ENCODE peak calls at places on chromosome 15, in six cellular contexts. N is AG09309, M is GM10248, T is epithelial cell of esophagus, E is neural crest cell, D is GM13977. J is an unnamed sample.

GRCh38 chr15:56215769-56216168 is 27.9 kb downstream of the RFX7 start:
- DNase-seq in N (peak; percentile 31), M (no peak), T (no peak), E (no peak), D (no peak), J (no peak)

GRCh38 chr15:70025413-70026296 is 72.1 kb downstream of the TLE3 start:
- DNase-seq in N (no peak), M (no peak), T (no peak), E (no peak), D (no peak), J (no peak)

GRCh38 chr15:28051920-28052633 is 47.0 kb downstream of the OCA2 start:
- DNase-seq in N (no peak), M (no peak), T (no peak), E (no peak), D (no peak), J (no peak)

GRCh38 chr15:92902723-92903587 is 2.8 kb downstream of the CHD2 start:
- DNase-seq in N (no peak), M (no peak), T (no peak), E (no peak), D (no peak), J (no peak)

GRCh38 chr15:97566957-97567356 is 393.5 kb upstream of the ARRDC4 start:
- DNase-seq in N (no peak), M (no peak), T (peak; percentile 9), E (no peak), D (no peak), J (no peak)

GRCh38 chr15:64521726-64522164 is 61.4 kb downstream of the ZNF609 start:
- DNase-seq in N (peak; percentile 16), M (no peak), T (peak; percentile 95), E (peak; percentile 24), D (no peak), J (no peak)

GRCh38 chr15:69626095-69627066 is 173.8 kb downstream of the RPLP1 start:
- DNase-seq in N (no peak), M (no peak), T (no peak), E (no peak), D (no peak), J (no peak)

GRCh38 chr15:52668133-52668532 is 11.1 kb downstream of the ATOSA start:
- DNase-seq in N (no peak), M (no peak), T (no peak), E (no peak), D (no peak), J (no peak)

GRCh38 chr15:96323250-96324162 is 7.0 kb upstream of the NR2F2 start:
- DNase-seq in N (no peak), M (no peak), T (peak; percentile 15), E (no peak), D (no peak), J (no peak)

GRCh38 chr15:25690673-25691543 is 172.2 kb downstream of the ATP10A start:
- DNase-seq in N (peak; percentile 71), M (no peak), T (peak; percentile 24), E (no peak), D (no peak), J (no peak)

GRCh38 chr15:51004103-51004536 is 90.6 kb downstream of the TNFAIP8L3 start:
- DNase-seq in N (peak; percentile 18), M (no peak), T (peak; percentile 98), E (no peak), D (no peak), J (no peak)

GRCh38 chr15:35107122-35107521 is 22.0 kb upstream of the NANOGP8 start:
- DNase-seq in N (no peak), M (no peak), T (peak; percentile 43), E (no peak), D (no peak), J (no peak)

GRCh38 chr15:66646308-66646707 is 55.7 kb upstream of the SMAD6 start:
- DNase-seq in N (peak; percentile 13), M (no peak), T (no peak), E (no peak), D (no peak), J (no peak)

GRCh38 chr15:63073497-63074172 is 31.1 kb downstream of the TPM1 start:
- DNase-seq in N (no peak), M (no peak), T (peak; percentile 45), E (no peak), D (no peak), J (no peak)

GRCh38 chr15:41024880-41025279 is 71.6 kb downstream of the CHAC1 start:
- DNase-seq in N (no peak), M (no peak), T (no peak), E (no peak), D (no peak), J (no peak)
- TF ChIP-seq CTCF in N (no peak), M (no peak), T (no peak), E (no peak), D (no peak), J (no peak)

GRCh38 chr15:31974154-31974794 is 56.0 kb upstream of the CHRNA7 start:
- DNase-seq in N (no peak), M (no peak), T (no peak), E (no peak), D (no peak), J (no peak)

GRCh38 chr15:31977812-31978662 is 52.3 kb upstream of the CHRNA7 start:
- DNase-seq in N (no peak), M (peak; percentile 67), T (peak; percentile 13), E (peak; percentile 83), D (peak; percentile 60), J (peak; percentile 53)

GRCh38 chr15:31974855-31975421 is 55.4 kb upstream of the CHRNA7 start:
- DNase-seq in N (no peak), M (peak; percentile 53), T (no peak), E (peak; percentile 73), D (peak; percentile 49), J (peak; percentile 41)

GRCh38 chr15:31977138-31977537 is 53.2 kb upstream of the CHRNA7 start:
- DNase-seq in N (no peak), M (no peak), T (no peak), E (no peak), D (no peak), J (no peak)

GRCh38 chr15:31975446-31976229 is 54.7 kb upstream of the CHRNA7 start:
- DNase-seq in N (no peak), M (no peak), T (no peak), E (no peak), D (no peak), J (no peak)
- TF ChIP-seq CTCF in N (no peak), M (no peak), T (peak; percentile 17), E (peak; percentile 44), D (no peak), J (no peak)

GRCh38 chr15:73683624-73684536 is at the start of gene CD276:
- DNase-seq in N (no peak), M (peak; percentile 78), T (peak; percentile 33), E (peak; percentile 68), D (peak; percentile 88), J (peak; percentile 84)
- TF ChIP-seq CTCF in N (peak; percentile 43), M (peak; percentile 43), T (no peak), E (peak; percentile 40), D (peak; percentile 30), J (no peak)

DNA sequence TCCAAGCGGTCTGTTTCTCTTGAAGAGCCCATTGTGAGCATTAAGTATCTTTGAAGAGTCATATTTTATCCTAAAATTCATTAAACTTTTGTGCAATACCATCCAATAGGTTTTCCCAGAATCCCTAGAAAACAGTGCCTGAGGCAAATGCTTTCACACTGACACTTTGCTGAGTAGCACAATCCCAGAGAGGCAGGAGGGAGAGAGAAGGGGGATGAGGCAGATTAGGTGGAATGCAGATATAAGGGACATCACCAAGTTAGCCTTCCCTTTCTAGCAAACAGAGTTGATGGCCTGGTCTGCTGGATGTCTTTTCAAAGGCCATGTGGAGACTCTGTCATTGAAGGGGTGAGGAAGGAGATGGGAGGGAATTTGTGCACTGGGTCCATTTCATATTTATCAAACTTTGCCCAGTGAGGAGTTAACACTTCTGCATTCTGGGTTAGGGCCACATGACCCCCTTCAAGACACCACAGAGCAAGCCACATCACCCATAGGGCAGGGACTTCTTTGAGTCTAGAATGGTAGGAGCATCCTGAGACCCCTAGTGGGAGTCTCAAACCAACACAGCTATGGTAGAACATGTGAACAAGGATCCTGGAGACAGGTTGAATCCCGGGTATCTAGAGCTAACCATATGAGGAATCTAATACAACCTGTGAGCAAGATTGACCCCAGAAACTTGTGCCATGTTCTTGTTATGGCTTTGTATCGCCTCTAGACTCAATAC is 32.0 kb upstream of the SEMA6D start:
- DNase-seq in N (peak; percentile 8), M (no peak), T (peak; percentile 79), E (no peak), D (no peak), J (no peak)
- TF ChIP-seq CTCF in N (no peak), M (no peak), T (no peak), E (no peak), D (no peak), J (no peak)

GRCh38 chr15:99366013-99366412 is 114.7 kb downstream of the LRRC28 start:
- DNase-seq in N (no peak), M (no peak), T (no peak), E (no peak), D (no peak), J (no peak)

GRCh38 chr15:99368743-99369142 is 117.5 kb downstream of the LRRC28 start:
- DNase-seq in N (no peak), M (no peak), T (no peak), E (no peak), D (no peak), J (no peak)

GRCh38 chr15:99369250-99369649 is 118.0 kb downstream of the LRRC28 start:
- DNase-seq in N (no peak), M (no peak), T (no peak), E (no peak), D (no peak), J (no peak)

DNA sequence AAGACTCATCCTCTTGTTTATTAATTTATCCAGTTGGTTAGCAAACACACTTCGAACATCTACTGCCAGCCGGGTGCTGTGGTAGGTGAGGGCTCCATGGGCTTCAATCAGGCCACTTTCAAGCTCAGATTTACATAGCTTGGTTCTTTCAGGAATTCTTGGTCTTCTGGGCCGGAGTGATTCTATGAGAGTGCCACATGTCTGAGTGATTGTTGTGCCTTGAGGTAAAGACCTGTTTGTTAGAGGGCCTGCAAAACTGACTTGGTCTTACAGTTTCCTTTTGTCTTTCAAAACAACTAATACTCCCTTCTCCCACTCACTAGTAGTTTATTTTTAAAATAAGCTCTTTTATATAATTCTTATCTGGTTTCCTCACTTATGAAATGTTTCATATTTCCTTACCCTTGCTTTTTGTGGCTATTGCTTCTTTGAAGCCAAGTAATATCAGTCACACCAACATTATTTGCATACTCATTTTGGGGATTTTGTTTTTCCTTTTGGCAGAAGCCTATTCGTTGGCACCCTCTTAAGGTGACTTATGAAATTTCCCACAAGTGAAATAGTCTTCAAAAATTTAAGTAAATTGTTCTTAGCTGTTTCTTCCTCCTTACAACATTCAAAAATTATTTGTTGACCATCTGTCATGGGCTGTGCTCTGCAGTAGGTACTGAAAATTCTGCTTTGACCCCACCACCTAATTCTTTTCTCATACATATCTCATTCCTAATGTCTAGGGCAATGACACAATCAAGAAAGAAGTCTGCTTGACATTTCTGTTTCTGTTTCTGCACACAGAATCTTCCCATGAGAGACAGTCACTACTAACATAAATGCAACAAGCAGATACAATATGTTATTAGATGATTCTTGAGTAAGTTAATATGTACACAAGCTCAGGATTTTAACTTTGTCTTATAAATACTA is 120.2 kb downstream of the LRRC28 start:
- DNase-seq in N (peak; percentile 35), M (peak; percentile 27), T (peak; percentile 24), E (no peak), D (peak; percentile 44), J (peak; percentile 30)
- TF ChIP-seq CTCF in N (peak; percentile 31), M (peak; percentile 21), T (peak; percentile 29), E (no peak), D (peak; percentile 45), J (no peak)

J was measured in GM20000.